ENCODE peak calls at places on chromosomes 12 and 14, in eight cellular contexts. S, R, E, P, W, K, H and B are unnamed samples.

GRCh38 chr12:100962086-100962712 is 167.6 kb downstream of the ANO4 start:
- DNase-seq in S (no peak), R (no peak), E (no peak), P (no peak), W (no peak), K (no peak), H (no peak), B (no peak)

GRCh38 chr14:23402296-23403138 is 5.6 kb downstream of the MYH6 start:
- DNase-seq in S (no peak), R (no peak), E (no peak), P (no peak), W (peak), K (no peak), H (no peak), B (no peak)

GRCh38 chr12:85036241-85036707 is at the start of the genes LRRIQ1 and TSPAN19:
- DNase-seq in S (peak), R (peak), E (peak), P (peak), W (peak), K (no peak), H (peak), B (peak)

GRCh38 chr12:25110260-25110659 is 84.7 kb downstream of the DNAI7 start:
- DNase-seq in S (no peak), R (no peak), E (no peak), P (no peak), W (no peak), K (no peak), H (no peak), B (no peak)

GRCh38 chr12:1779783-1780182 is 40.6 kb upstream of the LRTM2 start:
- DNase-seq in S (no peak), R (peak), E (no peak), P (no peak), W (no peak), K (no peak), H (no peak), B (no peak)

GRCh38 chr12:95789126-95790024 is 1.2 kb downstream of the NTN4 start:
- DNase-seq in S (no peak), R (peak), E (no peak), P (no peak), W (peak), K (no peak), H (no peak), B (no peak)

GRCh38 chr12:100574262-100575074 is 984 bp downstream of the GAS2L3 start:
- DNase-seq in S (peak), R (no peak), E (no peak), P (no peak), W (peak), K (no peak), H (no peak), B (no peak)

GRCh38 chr14:104460920-104461651 is 118.5 kb upstream of the C14orf180 start:
- DNase-seq in S (no peak), R (no peak), E (no peak), P (no peak), W (no peak), K (no peak), H (no peak), B (no peak)

GRCh38 chr12:120737557-120738251 is 12.1 kb downstream of the ACADS start:
- DNase-seq in S (peak), R (no peak), E (no peak), P (no peak), W (no peak), K (no peak), H (peak), B (no peak)

GRCh38 chr12:42946776-42947435 is 357.4 kb upstream of the PRICKLE1 start:
- DNase-seq in S (no peak), R (no peak), E (peak), P (no peak), W (no peak), K (no peak), H (no peak), B (no peak)

GRCh38 chr14:66396165-66396564 is 90.0 kb upstream of the CCDC196 start:
- DNase-seq in S (no peak), R (no peak), E (no peak), P (no peak), W (no peak), K (no peak), H (no peak), B (no peak)

GRCh38 chr14:66918527-66918926 is 270.7 kb upstream of the GARIN2 start:
- DNase-seq in S (no peak), R (no peak), E (no peak), P (no peak), W (no peak), K (no peak), H (no peak), B (no peak)

GRCh38 chr14:74525361-74525851 is 31.8 kb downstream of the ISCA2 start:
- DNase-seq in S (no peak), R (no peak), E (no peak), P (no peak), W (no peak), K (no peak), H (peak), B (peak)

GRCh38 chr14:50846171-50846880 is 15.4 kb upstream of the NIN start:
- DNase-seq in S (no peak), R (peak), E (no peak), P (no peak), W (no peak), K (no peak), H (no peak), B (peak)